ENCODE peak calls at places on chromosome 20, in ten cellular contexts. T is stromal cell of bone marrow, V is non-pigmented ciliary epithelial cell, Y is small intestine, X is left ventricle myocardium inferior, Z is kidney, O is NCI-H2029, D is NCI-H146, M is NCI-H69, I is tibial artery. B is an unnamed sample.

GRCh38 chr20:7585126-7585679 is 355.1 kb downstream of the HAO1 start:
- DNase-seq in T (peak), V (no peak), Y (no peak), X (no peak), Z (no peak), O (no peak), D (peak), M (peak), I (no peak), B (no peak)

GRCh38 chr20:2300420-2300819 is 4.6 kb downstream of the TGM3 start:
- DNase-seq in T (no peak), V (no peak), Y (no peak), X (no peak), Z (no peak), O (no peak), D (no peak), M (no peak), I (no peak), B (no peak)

GRCh38 chr20:53841741-53842140 is 228.7 kb downstream of the BCAS1 start:
- DNase-seq in T (no peak), V (no peak), Y (no peak), X (no peak), Z (no peak), O (no peak), D (no peak), M (no peak), I (no peak), B (no peak)

GRCh38 chr20:21609221-21609620 is 95.4 kb upstream of the NKX2-2 start:
- DNase-seq in T (no peak), V (no peak), Y (no peak), X (no peak), Z (no peak), O (no peak), D (no peak), M (peak), I (no peak), B (no peak)

GRCh38 chr20:41029150-41029872 is 689 bp downstream of the TOP1 start:
- DNase-seq in T (no peak), V (no peak), Y (no peak), X (peak), Z (peak), O (no peak), D (peak), M (peak), I (peak), B (peak)

GRCh38 chr20:29410805-29411457 is 1846.5 kb upstream of the DEFB115 start:
- DNase-seq in T (no peak), V (no peak), Y (no peak), X (no peak), Z (peak), O (no peak), D (no peak), M (no peak), I (no peak), B (no peak)

GRCh38 chr20:32521780-32522524 is 63.2 kb downstream of the NOL4L start:
- DNase-seq in T (peak), V (no peak), Y (peak), X (peak), Z (peak), O (peak), D (peak), M (peak), I (no peak), B (peak)

GRCh38 chr20:54062812-54063280 is 7.5 kb downstream of the BCAS1 start:
- DNase-seq in T (peak), V (no peak), Y (peak), X (no peak), Z (no peak), O (no peak), D (peak), M (peak), I (no peak), B (peak)

GRCh38 chr20:5735845-5736530 is 14.2 kb upstream of the SHLD1 start:
- DNase-seq in T (no peak), V (no peak), Y (no peak), X (no peak), Z (no peak), O (peak), D (no peak), M (peak), I (no peak), B (peak)

GRCh38 chr20:46331612-46332361 is 23.5 kb upstream of the CDH22 start:
- DNase-seq in T (no peak), V (no peak), Y (no peak), X (no peak), Z (no peak), O (no peak), D (no peak), M (peak), I (no peak), B (no peak)

GRCh38 chr20:60252866-60253265 is 294.6 kb downstream of the CDH26 start:
- DNase-seq in T (no peak), V (no peak), Y (no peak), X (no peak), Z (no peak), O (no peak), D (no peak), M (no peak), I (no peak), B (no peak)

GRCh38 chr20:39480644-39481043 is 518.5 kb downstream of the DHX35 start:
- DNase-seq in T (no peak), V (no peak), Y (no peak), X (no peak), Z (no peak), O (no peak), D (no peak), M (no peak), I (no peak), B (no peak)

GRCh38 chr20:2899243-2899642 is 26.0 kb downstream of the PTPRA start:
- DNase-seq in T (no peak), V (no peak), Y (no peak), X (no peak), Z (no peak), O (no peak), D (no peak), M (no peak), I (no peak), B (no peak)

GRCh38 chr20:45405566-45406259 is 2.4 kb upstream of the DBNDD2 start:
- DNase-seq in T (no peak), V (no peak), Y (peak), X (peak), Z (peak), O (no peak), D (peak), M (peak), I (peak), B (no peak)

GRCh38 chr20:46367967-46368901 is 38.2 kb downstream of the ELMO2 start:
- DNase-seq in T (no peak), V (no peak), Y (peak), X (no peak), Z (no peak), O (peak), D (no peak), M (peak), I (no peak), B (no peak)

GRCh38 chr20:34541264-34541901 is 17.1 kb upstream of the MAP1LC3A start:
- DNase-seq in T (no peak), V (no peak), Y (no peak), X (no peak), Z (no peak), O (no peak), D (no peak), M (no peak), I (no peak), B (no peak)

GRCh38 chr20:44199877-44200276 is 10.7 kb downstream of the OSER1 start:
- DNase-seq in T (no peak), V (no peak), Y (no peak), X (no peak), Z (no peak), O (no peak), D (no peak), M (no peak), I (no peak), B (no peak)

GRCh38 chr20:25259358-25259757 is 11.5 kb downstream of the PYGB start:
- DNase-seq in T (no peak), V (no peak), Y (no peak), X (no peak), Z (no peak), O (no peak), D (no peak), M (no peak), I (no peak), B (no peak)

GRCh38 chr20:62811320-62811719 is 5.5 kb upstream of the COL9A3 start:
- DNase-seq in T (no peak), V (no peak), Y (no peak), X (no peak), Z (no peak), O (no peak), D (no peak), M (no peak), I (no peak), B (no peak)

GRCh38 chr20:45090481-45090880 is 10.4 kb downstream of the KCNS1 start:
- DNase-seq in T (no peak), V (no peak), Y (no peak), X (no peak), Z (no peak), O (no peak), D (no peak), M (no peak), I (no peak), B (no peak)

GRCh38 chr20:57480444-57481152 is 44.3 kb downstream of the CTCFL start:
- DNase-seq in T (no peak), V (no peak), Y (no peak), X (no peak), Z (peak), O (no peak), D (no peak), M (no peak), I (peak), B (no peak)

GRCh38 chr20:63692436-63693078 is 3.9 kb upstream of the TNFRSF6B start:
- DNase-seq in T (no peak), V (no peak), Y (peak), X (no peak), Z (peak), O (no peak), D (no peak), M (no peak), I (peak), B (no peak)

GRCh38 chr20:35144694-35145093 is 2.4 kb downstream of the EDEM2 start:
- DNase-seq in T (no peak), V (no peak), Y (no peak), X (no peak), Z (no peak), O (no peak), D (no peak), M (no peak), I (no peak), B (no peak)

GRCh38 chr20:10306440-10307358 is 88.1 kb downstream of the SNAP25 start:
- DNase-seq in T (no peak), V (peak), Y (no peak), X (no peak), Z (no peak), O (no peak), D (no peak), M (no peak), I (no peak), B (no peak)

GRCh38 chr20:48791014-48791413 is 36.8 kb downstream of the PREX1 start:
- DNase-seq in T (no peak), V (no peak), Y (peak), X (no peak), Z (no peak), O (peak), D (peak), M (peak), I (no peak), B (peak)

GRCh38 chr20:36093025-36093803 is 61.3 kb upstream of the EPB41L1 start:
- DNase-seq in T (no peak), V (no peak), Y (peak), X (peak), Z (peak), O (peak), D (peak), M (peak), I (peak), B (no peak)

GRCh38 chr20:58194176-58194796 is 34.2 kb downstream of the ANKRD60 start:
- DNase-seq in T (no peak), V (no peak), Y (no peak), X (no peak), Z (peak), O (no peak), D (no peak), M (no peak), I (no peak), B (no peak)